ENCODE peak calls at places on chromosomes 4 and X, in seven cellular contexts. One of them, this sample, is unnamed.

GRCh38 chr4:7531640-7531994 is 96.9 kb upstream of the PSAPL1 start:
- DNase-seq in fibroblast of lung: no peak
- DNase-seq in activated CD4-positive, alpha-beta T cell treated with anti-CD3 and anti-CD28 coated beads, Interleukin-2, amount 10 ng/mL, durations not matched to agents 7 days and 5 days: no peak
- DNase-seq in mesothelial cell of epicardium: no peak
- DNase-seq in fibroblast of mammary gland: no peak
- DNase-seq in ELR: no peak
- DNase-seq in germinal center: no peak
- DNase-seq in this sample: no peak

GRCh38 chr4:169212981-169213380 is 57.8 kb downstream of the SH3RF1 start:
- DNase-seq in fibroblast of lung: no peak
- DNase-seq in activated CD4-positive, alpha-beta T cell treated with anti-CD3 and anti-CD28 coated beads, Interleukin-2, amount 10 ng/mL, durations not matched to agents 7 days and 5 days: no peak
- DNase-seq in mesothelial cell of epicardium: no peak
- DNase-seq in fibroblast of mammary gland: no peak
- DNase-seq in ELR: no peak
- DNase-seq in germinal center: no peak
- DNase-seq in this sample: no peak

GRCh38 chr4:140092094-140092820 is 61.7 kb downstream of the MAML3 start:
- DNase-seq in fibroblast of lung: peak
- DNase-seq in activated CD4-positive, alpha-beta T cell treated with anti-CD3 and anti-CD28 coated beads, Interleukin-2, amount 10 ng/mL, durations not matched to agents 7 days and 5 days: no peak
- DNase-seq in mesothelial cell of epicardium: no peak
- DNase-seq in fibroblast of mammary gland: no peak
- DNase-seq in ELR: peak
- DNase-seq in germinal center: no peak
- DNase-seq in this sample: peak

GRCh38 chrX:9211269-9211668 is 177.3 kb upstream of the FAM9B start:
- DNase-seq in fibroblast of lung: no peak
- DNase-seq in activated CD4-positive, alpha-beta T cell treated with anti-CD3 and anti-CD28 coated beads, Interleukin-2, amount 10 ng/mL, durations not matched to agents 7 days and 5 days: no peak
- DNase-seq in mesothelial cell of epicardium: no peak
- DNase-seq in fibroblast of mammary gland: no peak
- DNase-seq in ELR: no peak
- DNase-seq in germinal center: no peak
- DNase-seq in this sample: no peak

GRCh38 chrX:134798472-134798871 is 140.2 kb upstream of the PLAC1 start:
- DNase-seq in fibroblast of lung: no peak
- DNase-seq in activated CD4-positive, alpha-beta T cell treated with anti-CD3 and anti-CD28 coated beads, Interleukin-2, amount 10 ng/mL, durations not matched to agents 7 days and 5 days: no peak
- DNase-seq in mesothelial cell of epicardium: no peak
- DNase-seq in fibroblast of mammary gland: no peak
- DNase-seq in ELR: no peak
- DNase-seq in germinal center: no peak
- DNase-seq in this sample: no peak

GRCh38 chr4:153099391-153100140 is 104.7 kb upstream of the TRIM2 start:
- DNase-seq in fibroblast of lung: no peak
- DNase-seq in activated CD4-positive, alpha-beta T cell treated with anti-CD3 and anti-CD28 coated beads, Interleukin-2, amount 10 ng/mL, durations not matched to agents 7 days and 5 days: no peak
- DNase-seq in mesothelial cell of epicardium: no peak
- DNase-seq in fibroblast of mammary gland: no peak
- DNase-seq in ELR: no peak
- DNase-seq in germinal center: no peak
- DNase-seq in this sample: no peak

GRCh38 chr4:106690487-106690886 is 321.9 kb upstream of the GIMD1 start:
- DNase-seq in fibroblast of lung: peak
- DNase-seq in activated CD4-positive, alpha-beta T cell treated with anti-CD3 and anti-CD28 coated beads, Interleukin-2, amount 10 ng/mL, durations not matched to agents 7 days and 5 days: no peak
- DNase-seq in mesothelial cell of epicardium: no peak
- DNase-seq in fibroblast of mammary gland: peak
- DNase-seq in ELR: peak
- DNase-seq in germinal center: no peak
- DNase-seq in this sample: no peak

GRCh38 chrX:74251006-74251930 is 52.7 kb upstream of the ZCCHC13 start:
- DNase-seq in fibroblast of lung: peak
- DNase-seq in activated CD4-positive, alpha-beta T cell treated with anti-CD3 and anti-CD28 coated beads, Interleukin-2, amount 10 ng/mL, durations not matched to agents 7 days and 5 days: no peak
- DNase-seq in mesothelial cell of epicardium: no peak
- DNase-seq in fibroblast of mammary gland: peak
- DNase-seq in ELR: peak
- DNase-seq in germinal center: no peak
- DNase-seq in this sample: peak

GRCh38 chr4:93788712-93789111 is 39.8 kb upstream of the ATOH1 start:
- DNase-seq in fibroblast of lung: no peak
- DNase-seq in activated CD4-positive, alpha-beta T cell treated with anti-CD3 and anti-CD28 coated beads, Interleukin-2, amount 10 ng/mL, durations not matched to agents 7 days and 5 days: no peak
- DNase-seq in mesothelial cell of epicardium: no peak
- DNase-seq in fibroblast of mammary gland: peak
- DNase-seq in ELR: peak
- DNase-seq in germinal center: no peak
- DNase-seq in this sample: no peak

GRCh38 chr4:106358899-106359298 is 9.7 kb downstream of the GIMD1 start:
- DNase-seq in fibroblast of lung: peak
- DNase-seq in activated CD4-positive, alpha-beta T cell treated with anti-CD3 and anti-CD28 coated beads, Interleukin-2, amount 10 ng/mL, durations not matched to agents 7 days and 5 days: no peak
- DNase-seq in mesothelial cell of epicardium: no peak
- DNase-seq in fibroblast of mammary gland: peak
- DNase-seq in ELR: peak
- DNase-seq in germinal center: no peak
- DNase-seq in this sample: no peak

GRCh38 chr4:151744614-151745013 is 16.2 kb downstream of the GATB start:
- DNase-seq in fibroblast of lung: peak
- DNase-seq in activated CD4-positive, alpha-beta T cell treated with anti-CD3 and anti-CD28 coated beads, Interleukin-2, amount 10 ng/mL, durations not matched to agents 7 days and 5 days: no peak
- DNase-seq in mesothelial cell of epicardium: no peak
- DNase-seq in fibroblast of mammary gland: peak
- DNase-seq in ELR: peak
- DNase-seq in germinal center: no peak
- DNase-seq in this sample: peak

GRCh38 chr4:187687701-187688100 is 307.9 kb upstream of the ZFP42 start:
- DNase-seq in fibroblast of lung: no peak
- DNase-seq in activated CD4-positive, alpha-beta T cell treated with anti-CD3 and anti-CD28 coated beads, Interleukin-2, amount 10 ng/mL, durations not matched to agents 7 days and 5 days: no peak
- DNase-seq in mesothelial cell of epicardium: no peak
- DNase-seq in fibroblast of mammary gland: peak
- DNase-seq in ELR: no peak
- DNase-seq in germinal center: no peak
- DNase-seq in this sample: no peak

GRCh38 chr4:174404677-174405076 is 117.6 kb downstream of the HPGD start:
- DNase-seq in fibroblast of lung: no peak
- DNase-seq in activated CD4-positive, alpha-beta T cell treated with anti-CD3 and anti-CD28 coated beads, Interleukin-2, amount 10 ng/mL, durations not matched to agents 7 days and 5 days: no peak
- DNase-seq in mesothelial cell of epicardium: no peak
- DNase-seq in fibroblast of mammary gland: no peak
- DNase-seq in ELR: no peak
- DNase-seq in germinal center: no peak
- DNase-seq in this sample: no peak

GRCh38 chr4:147833254-147833653 is 101.4 kb downstream of the ARHGAP10 start:
- DNase-seq in fibroblast of lung: peak
- DNase-seq in activated CD4-positive, alpha-beta T cell treated with anti-CD3 and anti-CD28 coated beads, Interleukin-2, amount 10 ng/mL, durations not matched to agents 7 days and 5 days: no peak
- DNase-seq in mesothelial cell of epicardium: no peak
- DNase-seq in fibroblast of mammary gland: peak
- DNase-seq in ELR: peak
- DNase-seq in germinal center: no peak
- DNase-seq in this sample: no peak

GRCh38 chr4:57943672-57944071 is 833.5 kb upstream of the IGFBP7 start:
- DNase-seq in fibroblast of lung: no peak
- DNase-seq in activated CD4-positive, alpha-beta T cell treated with anti-CD3 and anti-CD28 coated beads, Interleukin-2, amount 10 ng/mL, durations not matched to agents 7 days and 5 days: no peak
- DNase-seq in mesothelial cell of epicardium: no peak
- DNase-seq in fibroblast of mammary gland: peak
- DNase-seq in ELR: peak
- DNase-seq in germinal center: no peak
- DNase-seq in this sample: no peak

GRCh38 chr4:147518846-147519767 is 38.2 kb downstream of the EDNRA start:
- DNase-seq in fibroblast of lung: peak
- DNase-seq in activated CD4-positive, alpha-beta T cell treated with anti-CD3 and anti-CD28 coated beads, Interleukin-2, amount 10 ng/mL, durations not matched to agents 7 days and 5 days: peak
- DNase-seq in mesothelial cell of epicardium: no peak
- DNase-seq in fibroblast of mammary gland: peak
- DNase-seq in ELR: peak
- DNase-seq in germinal center: peak
- DNase-seq in this sample: peak

GRCh38 chrX:43718956-43719355 is 62.9 kb downstream of the MAOA start:
- DNase-seq in fibroblast of lung: no peak
- DNase-seq in activated CD4-positive, alpha-beta T cell treated with anti-CD3 and anti-CD28 coated beads, Interleukin-2, amount 10 ng/mL, durations not matched to agents 7 days and 5 days: no peak
- DNase-seq in mesothelial cell of epicardium: no peak
- DNase-seq in fibroblast of mammary gland: no peak
- DNase-seq in ELR: peak
- DNase-seq in germinal center: no peak
- DNase-seq in this sample: no peak

GRCh38 chrX:57156397-57157049 is 19.3 kb upstream of the SPIN2A start:
- DNase-seq in fibroblast of lung: peak
- DNase-seq in activated CD4-positive, alpha-beta T cell treated with anti-CD3 and anti-CD28 coated beads, Interleukin-2, amount 10 ng/mL, durations not matched to agents 7 days and 5 days: peak
- DNase-seq in mesothelial cell of epicardium: no peak
- DNase-seq in fibroblast of mammary gland: peak
- DNase-seq in ELR: peak
- DNase-seq in germinal center: no peak
- DNase-seq in this sample: no peak

GRCh38 chrX:38080808-38081207 is 74.5 kb downstream of the SYTL5 start:
- DNase-seq in fibroblast of lung: peak
- DNase-seq in activated CD4-positive, alpha-beta T cell treated with anti-CD3 and anti-CD28 coated beads, Interleukin-2, amount 10 ng/mL, durations not matched to agents 7 days and 5 days: no peak
- DNase-seq in mesothelial cell of epicardium: no peak
- DNase-seq in fibroblast of mammary gland: no peak
- DNase-seq in ELR: no peak
- DNase-seq in germinal center: no peak
- DNase-seq in this sample: no peak

GRCh38 chr4:77706717-77707116 is 101.1 kb downstream of the CXCL13 start:
- DNase-seq in fibroblast of lung: no peak
- DNase-seq in activated CD4-positive, alpha-beta T cell treated with anti-CD3 and anti-CD28 coated beads, Interleukin-2, amount 10 ng/mL, durations not matched to agents 7 days and 5 days: no peak
- DNase-seq in mesothelial cell of epicardium: no peak
- DNase-seq in fibroblast of mammary gland: no peak
- DNase-seq in ELR: no peak
- DNase-seq in germinal center: no peak
- DNase-seq in this sample: no peak

GRCh38 chrX:20237864-20238263 is 28.8 kb downstream of the RPS6KA3 start:
- DNase-seq in fibroblast of lung: peak
- DNase-seq in activated CD4-positive, alpha-beta T cell treated with anti-CD3 and anti-CD28 coated beads, Interleukin-2, amount 10 ng/mL, durations not matched to agents 7 days and 5 days: no peak
- DNase-seq in mesothelial cell of epicardium: no peak
- DNase-seq in fibroblast of mammary gland: peak
- DNase-seq in ELR: peak
- DNase-seq in germinal center: no peak
- DNase-seq in this sample: no peak

GRCh38 chrX:12548746-12549145 is 242.5 kb upstream of the PRPS2 start:
- DNase-seq in fibroblast of lung: peak
- DNase-seq in activated CD4-positive, alpha-beta T cell treated with anti-CD3 and anti-CD28 coated beads, Interleukin-2, amount 10 ng/mL, durations not matched to agents 7 days and 5 days: peak
- DNase-seq in mesothelial cell of epicardium: no peak
- DNase-seq in fibroblast of mammary gland: peak
- DNase-seq in ELR: peak
- DNase-seq in germinal center: no peak
- DNase-seq in this sample: no peak

GRCh38 chrX:10038585-10038984 is 71.4 kb downstream of the CLDN34 start:
- DNase-seq in fibroblast of lung: no peak
- DNase-seq in activated CD4-positive, alpha-beta T cell treated with anti-CD3 and anti-CD28 coated beads, Interleukin-2, amount 10 ng/mL, durations not matched to agents 7 days and 5 days: no peak
- DNase-seq in mesothelial cell of epicardium: no peak
- DNase-seq in fibroblast of mammary gland: no peak
- DNase-seq in ELR: no peak
- DNase-seq in germinal center: no peak
- DNase-seq in this sample: no peak

GRCh38 chrX:125826774-125827451 is 339.2 kb downstream of the DCAF12L2 start:
- DNase-seq in fibroblast of lung: no peak
- DNase-seq in activated CD4-positive, alpha-beta T cell treated with anti-CD3 and anti-CD28 coated beads, Interleukin-2, amount 10 ng/mL, durations not matched to agents 7 days and 5 days: no peak
- DNase-seq in mesothelial cell of epicardium: no peak
- DNase-seq in fibroblast of mammary gland: no peak
- DNase-seq in ELR: no peak
- DNase-seq in germinal center: no peak
- DNase-seq in this sample: no peak

GRCh38 chr4:135670548-135670947 is 1469.0 kb upstream of the PABPC4L start:
- DNase-seq in fibroblast of lung: no peak
- DNase-seq in activated CD4-positive, alpha-beta T cell treated with anti-CD3 and anti-CD28 coated beads, Interleukin-2, amount 10 ng/mL, durations not matched to agents 7 days and 5 days: no peak
- DNase-seq in mesothelial cell of epicardium: no peak
- DNase-seq in fibroblast of mammary gland: no peak
- DNase-seq in ELR: no peak
- DNase-seq in germinal center: no peak
- DNase-seq in this sample: no peak

GRCh38 chr4:172758586-172759340 is 409.8 kb upstream of the GALNT7 start:
- DNase-seq in fibroblast of lung: peak
- DNase-seq in activated CD4-positive, alpha-beta T cell treated with anti-CD3 and anti-CD28 coated beads, Interleukin-2, amount 10 ng/mL, durations not matched to agents 7 days and 5 days: no peak
- DNase-seq in mesothelial cell of epicardium: no peak
- DNase-seq in fibroblast of mammary gland: peak
- DNase-seq in ELR: peak
- DNase-seq in germinal center: no peak
- DNase-seq in this sample: peak

GRCh38 chr4:5391492-5391891 is 316.9 kb downstream of the EVC2 start:
- DNase-seq in fibroblast of lung: no peak
- DNase-seq in activated CD4-positive, alpha-beta T cell treated with anti-CD3 and anti-CD28 coated beads, Interleukin-2, amount 10 ng/mL, durations not matched to agents 7 days and 5 days: no peak
- DNase-seq in mesothelial cell of epicardium: no peak
- DNase-seq in fibroblast of mammary gland: no peak
- DNase-seq in ELR: peak
- DNase-seq in germinal center: no peak
- DNase-seq in this sample: no peak